ENCODE peak calls at places on chromosomes 13 and 19, in four cellular contexts. E is Kasumi-1; D is suprapubic skin; M is stimulated activated CD4-positive, alpha-beta T cell treated with anti-CD3 and anti-CD28 coated beads, Interleukin-12 subunit alpha, Interleukin-12 subunit beta, amount 100 ng/mL, for 48 hours. O is an unnamed sample.

GRCh38 chr13:45811891-45812583 is 39.5 kb downstream of the SIAH3 start:
- DNase-seq in E (no peak), M (no peak), D (no peak), O (no peak)

GRCh38 chr13:98997738-98998641 is 20.1 kb upstream of the DOCK9 start:
- DNase-seq in M (no peak), D (no peak), E (no peak), O (peak)

GRCh38 chr13:40254394-40254793 is 412.0 kb downstream of the FOXO1 start:
- DNase-seq in M (no peak), D (no peak), E (no peak), O (no peak)

GRCh38 chr19:35178701-35179100 is 24.2 kb downstream of the FXYD5 start:
- DNase-seq in M (no peak), D (no peak), E (no peak), O (peak)

GRCh38 chr13:80550856-80551532 is 210.1 kb upstream of the SPRY2 start:
- DNase-seq in M (no peak), D (no peak), E (no peak), O (peak)

GRCh38 chr19:38224014-38224862 is at the start of gene DPF1:
- DNase-seq in D (no peak), E (peak), M (peak), O (peak)

GRCh38 chr13:90445179-90445578 is 902.3 kb upstream of the MIR17HG start:
- DNase-seq in D (no peak), M (no peak), E (no peak), O (peak)

GRCh38 chr13:45546410-45546765 is 69.2 kb downstream of the ERICH6B start:
- DNase-seq in M (no peak), E (no peak), D (no peak), O (no peak)

GRCh38 chr19:36837525-36837901 is 674 bp downstream of the ZNF790 start:
- DNase-seq in D (no peak), E (no peak), M (no peak), O (no peak)

GRCh38 chr19:34088292-34088691 is 84.0 kb upstream of the LSM14A start:
- DNase-seq in E (no peak), D (no peak), M (no peak), O (no peak)

O was measured in foreskin fibroblast.